ENCODE peak calls at places on chromosomes 16 and 17, in nine cellular contexts. D, F, X, H, M, A, Q, V and J are unnamed samples. For H3K9me2, the result is how much of the 10 kb centered on the place peaks cover.

GRCh38 chr17:76202516-76202915 is 37.8 kb downstream of the RNF157 start:
- DNase-seq in F (peak), X (no peak), Q (no peak), H (no peak), D (no peak), V (no peak), M (no peak), A (no peak), J (no peak)

GRCh38 chr17:81285179-81285878 is 9.8 kb downstream of the SLC38A10 start:
- DNase-seq in V (no peak), A (no peak), X (peak), M (no peak), F (no peak), D (no peak), H (no peak), Q (no peak), J (no peak)

GRCh38 chr17:14749269-14749668 is 448.4 kb downstream of the HS3ST3B1 start:
- DNase-seq in F (no peak), Q (no peak), M (no peak), A (no peak), H (no peak), X (no peak), V (no peak), D (no peak), J (no peak)

GRCh38 chr17:37828313-37829124 is 83.7 kb upstream of the HNF1B start:
- DNase-seq in A (no peak), F (peak), Q (no peak), M (no peak), V (peak), H (peak), D (no peak), X (no peak), J (no peak)

GRCh38 chr17:45019177-45019711 is 32.2 kb downstream of the DCAKD start:
- DNase-seq in A (no peak), X (peak), F (peak), M (peak), V (no peak), H (peak), D (peak), Q (peak), J (no peak)

GRCh38 chr16:12260647-12261262 is 284.2 kb downstream of the SNX29 start:
- DNase-seq in M (no peak), Q (peak), A (peak), H (no peak), X (no peak), D (peak), V (no peak), F (no peak), J (no peak)

GRCh38 chr17:77959216-77959925 is 868 bp downstream of the TNRC6C start:
- DNase-seq in X (peak), D (peak), A (no peak), V (no peak), M (peak), F (peak), H (no peak), Q (peak), J (no peak)

GRCh38 chr16:86222541-86222940 is 287.8 kb upstream of the FOXF1 start:
- DNase-seq in D (no peak), F (peak), V (no peak), X (no peak), A (no peak), H (no peak), Q (peak), M (no peak), J (no peak)

GRCh38 chr17:75530837-75531723 is 5.6 kb downstream of the LLGL2 start:
- DNase-seq in D (no peak), X (no peak), A (no peak), V (no peak), M (no peak), F (no peak), H (no peak), Q (no peak), J (no peak)

GRCh38 chr16:19805459-19806160 is 79.0 kb downstream of the GPRC5B start:
- DNase-seq in V (no peak), Q (peak), D (no peak), H (peak), A (no peak), M (no peak), X (no peak), F (no peak), J (no peak)

GRCh38 chr16:77434365-77435239 is at the start of gene ADAMTS18:
- DNase-seq in A (no peak), F (no peak), X (no peak), V (no peak), D (no peak), H (no peak), Q (peak), M (peak), J (no peak)

GRCh38 chr16:70749006-70749678 is 51.8 kb downstream of the VAC14 start:
- DNase-seq in F (no peak), D (no peak), Q (no peak), A (no peak), H (no peak), M (no peak), V (peak), X (no peak), J (no peak)

GRCh38 chr17:78872486-78872885 is 30.5 kb downstream of the CEP295NL start:
- DNase-seq in A (no peak), V (no peak), M (no peak), Q (no peak), X (no peak), H (no peak), D (no peak), F (no peak), J (no peak)

GRCh38 chr17:2421315-2422147 is 20.7 kb upstream of the MNT start:
- DNase-seq in D (peak), H (no peak), V (peak), X (no peak), M (no peak), Q (peak), F (no peak), A (no peak), J (peak)

GRCh38 chr16:82633964-82634600 is 7.3 kb downstream of the CDH13 start:
- DNase-seq in A (no peak), H (peak), V (no peak), X (no peak), M (no peak), Q (no peak), F (peak), D (no peak), J (no peak)

GRCh38 chr16:88382491-88383400 is at the start of gene ZNF469:
- DNase-seq in A (no peak), V (no peak), D (no peak), H (peak), X (no peak), F (peak), M (peak), Q (peak), J (peak)

GRCh38 chr16:49602201-49603041 is 228.8 kb downstream of the C16orf78 start:
- DNase-seq in F (no peak), D (no peak), X (no peak), V (no peak), A (no peak), Q (no peak), H (no peak), M (no peak), J (no peak)

GRCh38 chr16:77273815-77274214 is 74.6 kb downstream of the SYCE1L start:
- DNase-seq in D (no peak), F (no peak), X (no peak), A (no peak), V (no peak), Q (peak), H (peak), M (no peak), J (no peak)

GRCh38 chr16:72457243-72457925 is 285.4 kb upstream of the PMFBP1 start:
- DNase-seq in F (no peak), X (no peak), A (no peak), V (no peak), Q (no peak), H (no peak), M (no peak), D (no peak), J (no peak)

GRCh38 chr17:33049781-33050414 is 58.3 kb downstream of the SPACA3 start:
- DNase-seq in X (peak), V (peak), H (peak), M (peak), D (peak), Q (peak), A (peak), F (peak), J (no peak)

GRCh38 chr17:80050706-80051105 is 14.3 kb downstream of the CCDC40 start:
- DNase-seq in X (no peak), D (no peak), Q (no peak), V (no peak), A (no peak), F (no peak), H (no peak), M (no peak), J (no peak)

GRCh38 chr16:84105948-84106740 is 10.6 kb downstream of the MBTPS1 start:
- DNase-seq in F (no peak), X (no peak), H (no peak), M (no peak), A (no peak), D (no peak), V (no peak), Q (no peak), J (no peak)

GRCh38 chr17:80743181-80743771 is 198.6 kb downstream of the RPTOR start:
- DNase-seq in X (no peak), D (no peak), A (no peak), H (no peak), Q (no peak), M (no peak), V (no peak), F (peak), J (no peak)

GRCh38 chr17:38353084-38353604 is 1.5 kb downstream of the SOCS7 start:
- DNase-seq in F (no peak), A (no peak), H (no peak), V (peak), Q (no peak), X (peak), M (no peak), D (peak), J (no peak)

GRCh38 chr16:87297918-87298631 is 19.1 kb downstream of the C16orf95 start:
- DNase-seq in Q (peak), D (peak), V (peak), M (peak), X (no peak), H (peak), A (no peak), F (peak), J (no peak)

GRCh38 chr17:27430882-27431491 is 25.3 kb upstream of the KSR1 start:
- DNase-seq in V (no peak), M (peak), A (peak), H (peak), D (peak), F (peak), Q (peak), X (no peak), J (no peak)

GRCh38 chr16:86834451-86835035 is 256.2 kb downstream of the FOXL1 start:
- DNase-seq in M (no peak), Q (peak), H (peak), D (no peak), X (no peak), A (no peak), V (peak), F (peak), J (no peak)

GRCh38 chr16:79532785-79533184 is 67.8 kb downstream of the MAF start:
- DNase-seq in F (no peak), D (no peak), X (no peak), M (no peak), V (no peak), H (no peak), Q (no peak), A (no peak), J (no peak)

GRCh38 chr16:79536958-79537357 is 63.6 kb downstream of the MAF start:
- DNase-seq in V (no peak), D (no peak), H (no peak), X (no peak), Q (no peak), A (no peak), F (no peak), M (no peak), J (no peak)

GRCh38 chr16:79535130-79535529 is 65.4 kb downstream of the MAF start:
- DNase-seq in X (no peak), A (no peak), F (no peak), Q (no peak), H (no peak), M (no peak), V (no peak), D (no peak), J (no peak)

GRCh38 chr16:79534143-79534542 is 66.4 kb downstream of the MAF start:
- DNase-seq in H (no peak), M (no peak), X (no peak), V (no peak), D (no peak), Q (no peak), F (no peak), A (no peak), J (no peak)

DNA sequence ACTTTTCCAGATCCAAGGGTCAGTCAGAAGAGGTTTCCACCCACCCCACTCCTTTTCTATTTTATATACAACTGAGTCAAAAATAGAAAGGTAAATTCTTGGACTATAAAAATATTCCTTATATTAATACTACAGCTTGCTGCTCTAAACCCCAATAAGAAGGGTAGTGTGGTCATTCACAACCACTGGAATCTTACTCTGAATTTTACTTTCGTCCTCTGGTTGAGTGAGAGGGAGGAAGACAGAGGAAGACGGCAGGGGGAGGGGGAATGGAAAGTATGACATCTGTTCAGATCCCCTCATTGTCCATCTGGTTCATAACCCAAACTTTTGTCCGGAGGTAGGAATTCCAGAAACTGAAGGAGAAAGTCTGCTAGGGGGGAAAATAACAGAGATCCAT is 67.2 kb downstream of the MAF start:
- DNase-seq in F (no peak), Q (no peak), H (no peak), X (no peak), D (no peak), M (no peak), V (no peak), A (no peak), J (no peak)
- H3K9me2 ChIP-seq in F (under half), Q (under half), H (under half), X (under half), D (under half), M (under half), V (under half), A (under half), J (under half)

DNA sequence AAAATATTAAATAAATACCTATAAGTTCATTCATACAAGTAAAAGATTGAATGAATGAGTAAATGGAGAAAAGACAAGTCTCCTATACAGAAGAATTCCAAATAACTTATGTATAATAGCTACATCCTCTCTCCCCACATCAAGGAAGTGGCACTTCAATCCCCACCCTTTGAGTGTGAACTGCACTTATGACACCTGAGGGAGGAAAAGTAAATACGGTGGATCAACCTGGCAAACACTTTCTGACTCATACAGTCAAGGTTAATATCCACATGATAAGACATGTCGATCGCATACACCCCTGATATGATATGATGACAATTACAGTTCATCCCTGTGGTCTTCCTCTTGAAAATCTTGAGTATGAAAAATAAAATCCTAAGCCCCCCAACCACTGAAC is 18.0 kb downstream of the SLFN12L start:
- DNase-seq in H (no peak), V (no peak), X (no peak), A (no peak), M (no peak), D (no peak), Q (no peak), F (no peak), J (no peak)
- H3K9me2 ChIP-seq in H (under half), V (under half), X (under half), A (under half), M (under half), D (under half), Q (under half), F (under half), J (under half)

DNA sequence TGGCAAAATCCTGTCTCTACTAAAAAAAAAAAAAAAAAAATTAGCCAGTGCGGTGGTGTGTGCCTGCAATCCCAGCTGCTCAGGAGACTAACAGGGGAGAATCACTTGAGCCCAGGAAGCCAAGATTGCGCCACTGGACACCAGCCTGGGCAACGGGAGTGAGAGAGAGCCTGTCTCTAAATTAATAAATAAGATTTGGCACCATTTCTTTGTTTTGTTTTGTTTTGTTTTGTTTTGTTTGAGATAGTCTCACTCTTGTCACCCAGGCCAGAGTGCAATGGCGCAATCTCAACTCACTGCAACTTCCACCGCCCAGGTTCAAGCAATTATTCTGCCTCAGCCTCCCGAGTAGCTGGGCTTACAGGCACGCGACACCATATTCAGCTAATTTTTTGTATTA is 9.4 kb upstream of the GAST start:
- DNase-seq in H (no peak), F (no peak), M (no peak), D (no peak), Q (no peak), X (no peak), A (no peak), V (no peak), J (no peak)
- H3K9me2 ChIP-seq in H (under half), F (under half), M (under half), D (under half), Q (under half), X (under half), A (under half), V (under half), J (under half)

GRCh38 chr17:56779898-56780777 is 53.6 kb downstream of the C17orf67 start:
- DNase-seq in H (peak), Q (peak), X (peak), D (peak), F (peak), A (peak), V (peak), M (peak), J (peak)

GRCh38 chr17:56777859-56778258 is 55.9 kb downstream of the C17orf67 start:
- DNase-seq in X (no peak), M (no peak), A (no peak), F (peak), Q (no peak), H (peak), D (no peak), V (no peak), J (no peak)

GRCh38 chr17:56781944-56782737 is 51.6 kb downstream of the C17orf67 start:
- DNase-seq in Q (no peak), A (no peak), H (peak), F (no peak), M (no peak), X (no peak), D (no peak), V (no peak), J (no peak)

GRCh38 chr17:56779306-56779705 is 54.4 kb downstream of the C17orf67 start:
- DNase-seq in Q (no peak), D (no peak), F (peak), H (peak), A (no peak), X (no peak), V (no peak), M (no peak), J (no peak)

GRCh38 chr17:56778898-56779297 is 54.8 kb downstream of the C17orf67 start:
- DNase-seq in V (no peak), F (no peak), A (no peak), H (no peak), Q (no peak), D (no peak), M (no peak), X (no peak), J (no peak)
- H3K9me2 ChIP-seq in V (under half), F (under half), A (under half), H (under half), Q (under half), D (under half), M (under half), X (under half), J (under half)

DNA sequence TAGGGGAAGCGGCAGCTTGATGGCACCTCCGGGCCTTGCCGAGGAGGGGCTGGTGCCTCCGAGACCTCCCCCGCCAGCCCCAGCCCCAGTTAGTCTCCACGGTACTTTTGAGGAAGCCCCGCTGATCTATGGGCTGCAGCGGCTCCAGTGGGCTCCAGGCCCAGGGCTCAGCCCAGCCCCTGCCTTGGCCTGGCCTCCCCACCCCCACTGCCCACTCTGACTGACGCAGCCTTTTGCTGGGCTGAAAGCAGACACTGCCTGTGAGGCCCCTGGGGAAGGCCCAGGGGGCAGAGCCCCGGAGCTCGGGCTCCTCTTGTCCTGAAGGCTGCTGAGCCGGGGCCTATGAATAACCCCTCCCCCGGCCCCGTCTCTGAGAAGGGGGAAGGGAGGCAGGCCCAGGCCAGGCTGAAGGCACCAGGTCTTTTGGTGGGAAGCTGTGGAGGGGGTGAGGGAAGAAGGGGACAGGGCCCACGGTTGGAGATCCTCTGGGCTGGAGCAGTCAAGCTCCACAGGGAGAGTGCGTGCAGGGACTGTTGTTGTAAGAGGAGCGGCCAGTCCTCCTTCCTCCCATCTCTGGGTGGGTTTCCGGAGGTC is 7.5 kb upstream of the SMTNL2 start:
- DNase-seq in A (no peak), X (no peak), D (no peak), M (no peak), F (no peak), V (no peak), H (no peak), Q (peak), J (no peak)
- H3K9me2 ChIP-seq in A (under half), X (under half), D (under half), M (under half), F (under half), V (under half), H (under half), Q (under half), J (under half)